ENCODE peak calls at places on chromosomes 5 and 9, in nine cellular contexts. B, W, N, Y, M, F, A, K and X are unnamed samples.

GRCh38 chr5:75678155-75678554 is 39.1 kb downstream of the POC5 start:
- DNase-seq in A (no peak), N (no peak), K (no peak), M (no peak), B (no peak), W (no peak), F (no peak), Y (no peak), X (no peak)

GRCh38 chr5:158725223-158725825 is 374.4 kb downstream of the EBF1 start:
- DNase-seq in A (no peak), N (no peak), B (no peak), M (no peak), K (no peak), W (no peak), F (no peak), Y (no peak), X (no peak)

GRCh38 chr9:134553061-134553891 is 88.3 kb upstream of the COL5A1 start:
- DNase-seq in F (peak; percentile 14), N (no peak), W (peak; percentile 65), Y (no peak), A (no peak), M (no peak), K (no peak), B (peak; percentile 61), X (no peak)

GRCh38 chr5:134851307-134851923 is 5.6 kb downstream of the C5orf24 start:
- DNase-seq in W (no peak), N (no peak), B (no peak), M (peak; percentile 67), Y (peak; percentile 18), F (no peak), K (no peak), A (peak; percentile 61), X (no peak)

GRCh38 chr5:82335807-82336206 is 57.7 kb upstream of the RPS23 start:
- DNase-seq in F (no peak), M (no peak), Y (peak; percentile 67), K (no peak), B (peak; percentile 81), A (peak; percentile 49), N (no peak), W (no peak), X (no peak)

GRCh38 chr9:129176786-129177442 is 1.1 kb downstream of the IER5L start:
- DNase-seq in Y (peak; percentile 37), B (peak; percentile 74), N (no peak), K (peak; percentile 57), F (peak; percentile 42), A (peak; percentile 41), M (peak; percentile 56), W (peak; percentile 77), X (peak; percentile 48)

GRCh38 chr9:20024159-20024571 is 235.3 kb upstream of the SLC24A2 start:
- DNase-seq in B (no peak), F (no peak), N (no peak), W (no peak), K (no peak), A (no peak), Y (peak; percentile 56), M (no peak), X (no peak)

GRCh38 chr5:2904956-2905355 is 153.5 kb upstream of the IRX2 start:
- DNase-seq in F (no peak), B (peak; percentile 34), Y (no peak), M (no peak), N (no peak), W (no peak), K (no peak), A (no peak), X (no peak)

GRCh38 chr5:36418172-36418979 is 116.7 kb upstream of the RANBP3L start:
- DNase-seq in W (no peak), B (no peak), M (no peak), K (no peak), Y (no peak), N (no peak), A (no peak), F (no peak), X (no peak)

GRCh38 chr5:100706796-100707195 is 171.6 kb downstream of the FAM174A start:
- DNase-seq in A (peak; percentile 15), N (no peak), W (no peak), M (peak; percentile 83), K (no peak), Y (no peak), B (no peak), F (no peak), X (no peak)

GRCh38 chr9:74577956-74578355 is 80.8 kb downstream of the RORB start:
- DNase-seq in F (no peak), M (no peak), N (no peak), K (no peak), Y (no peak), A (peak; percentile 10), B (no peak), W (no peak), X (no peak)

GRCh38 chr5:142561029-142561428 is 124.9 kb downstream of the FGF1 start:
- DNase-seq in W (no peak), M (no peak), N (no peak), A (peak; percentile 39), Y (no peak), F (no peak), K (no peak), B (no peak), X (no peak)

GRCh38 chr5:953535-954449 is 54.8 kb upstream of the NKD2 start:
- DNase-seq in N (no peak), K (no peak), B (peak; percentile 19), F (no peak), Y (no peak), W (no peak), M (no peak), A (no peak), X (no peak)

GRCh38 chr9:93945400-93946337 is 9.5 kb downstream of the BARX1 start:
- DNase-seq in B (no peak), A (no peak), K (no peak), F (no peak), N (no peak), W (no peak), M (no peak), Y (no peak), X (no peak)

GRCh38 chr5:134993161-134993560 is 25.5 kb downstream of the CATSPER3 start:
- DNase-seq in Y (no peak), F (no peak), K (no peak), A (peak; percentile 28), N (no peak), B (no peak), W (no peak), M (no peak), X (no peak)

GRCh38 chr5:138635268-138635667 is 60.1 kb upstream of the HSPA9 start:
- DNase-seq in K (no peak), A (peak; percentile 78), Y (peak; percentile 14), M (no peak), W (peak; percentile 70), B (no peak), F (no peak), N (no peak), X (no peak)

GRCh38 chr5:138636401-138636944 is 61.3 kb upstream of the HSPA9 start:
- DNase-seq in W (peak; percentile 26), F (no peak), N (no peak), B (no peak), A (no peak), Y (no peak), M (no peak), K (no peak), X (no peak)

GRCh38 chr5:138635708-138636107 is 60.5 kb upstream of the HSPA9 start:
- DNase-seq in Y (no peak), M (no peak), F (no peak), A (no peak), B (no peak), K (no peak), N (no peak), W (peak; percentile 52), X (no peak)

GRCh38 chr5:138631204-138631928 is 56.2 kb upstream of the HSPA9 start:
- DNase-seq in B (no peak), N (no peak), W (peak; percentile 46), M (no peak), A (no peak), K (no peak), Y (no peak), F (no peak), X (no peak)

DNA sequence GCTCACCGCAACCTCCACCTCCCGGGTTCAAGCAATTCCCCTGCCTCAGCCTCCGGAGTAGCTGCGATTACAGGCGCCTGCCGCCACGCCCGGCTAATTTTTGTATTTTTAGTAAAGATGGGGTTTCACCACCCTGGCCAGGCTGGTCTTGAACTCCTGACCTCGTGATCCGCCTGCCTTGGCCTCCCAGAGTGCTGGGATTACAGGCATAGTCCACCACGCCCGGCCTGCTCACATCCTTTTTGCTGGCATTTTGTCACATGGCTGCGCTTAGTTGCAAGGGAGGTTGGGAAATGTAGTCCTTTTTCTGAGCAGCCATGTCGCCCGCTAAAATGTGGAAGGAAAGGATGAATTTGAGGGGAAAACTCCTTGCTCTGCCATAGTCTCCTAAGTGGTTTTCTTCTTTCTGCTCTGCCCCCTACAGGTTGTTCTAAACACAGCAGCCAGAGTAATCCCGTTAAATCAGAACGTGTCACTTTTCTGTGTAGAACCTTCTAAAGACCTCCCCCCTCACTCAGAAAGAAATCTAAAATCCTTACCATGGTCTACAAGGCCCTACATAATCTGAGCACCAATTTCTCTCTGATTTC is 57.8 kb upstream of the HSPA9 start:
- DNase-seq in A (peak; percentile 85), W (peak; percentile 80), F (peak; percentile 42), Y (peak; percentile 62), N (peak; percentile 42), M (peak; percentile 90), K (peak; percentile 72), B (peak; percentile 73), X (peak; percentile 54)
- TF ChIP-seq CTCF in A (peak; percentile 47), W (no peak), F (peak; percentile 55), Y (peak; percentile 36), N (peak; percentile 29), M (peak; percentile 52), K (peak; percentile 87), B (peak; percentile 22), X (peak; percentile 61)

GRCh38 chr9:126563556-126563955 is 50.2 kb upstream of the LMX1B start:
- DNase-seq in M (no peak), K (no peak), A (no peak), B (no peak), N (no peak), F (no peak), W (no peak), Y (no peak), X (no peak)
- TF ChIP-seq CTCF in M (no peak), K (no peak), A (no peak), B (no peak), N (no peak), F (no peak), W (no peak), Y (no peak), X (no peak)

DNA sequence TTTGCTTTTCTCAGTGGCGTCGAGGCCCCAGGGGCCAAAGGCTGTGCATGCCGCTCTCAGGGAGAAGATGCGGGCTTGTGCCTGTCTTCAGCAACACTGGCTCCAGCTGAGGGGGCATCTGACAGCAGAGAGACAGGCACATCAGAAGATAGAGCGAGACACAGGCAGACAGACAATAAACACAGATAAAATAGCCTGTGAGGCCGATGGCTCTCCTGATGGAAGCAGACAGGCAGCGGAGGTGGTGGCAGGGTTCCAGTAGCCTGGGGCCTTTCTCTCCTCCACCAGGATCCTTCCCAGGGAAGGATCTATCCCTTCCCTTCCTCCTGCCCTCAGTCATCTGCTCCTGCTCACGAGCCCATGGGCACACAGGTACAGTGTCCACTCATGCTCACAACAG is 16.6 kb upstream of the UNC5A start:
- DNase-seq in N (no peak), F (no peak), M (no peak), B (no peak), Y (no peak), W (no peak), A (no peak), K (no peak), X (no peak)
- TF ChIP-seq CTCF in N (no peak), F (no peak), M (no peak), B (no peak), Y (no peak), W (no peak), A (no peak), K (no peak), X (no peak)

GRCh38 chr5:140118294-140118936 is 4.5 kb downstream of the PURA start:
- DNase-seq in F (no peak), B (no peak), K (no peak), Y (no peak), A (no peak), N (no peak), W (no peak), M (no peak), X (no peak)
- TF ChIP-seq CTCF in F (peak; percentile 11), B (no peak), K (no peak), Y (no peak), A (peak; percentile 9), N (no peak), W (no peak), M (no peak), X (no peak)